ENCODE peak calls at places on chromosome 20, in seven cellular contexts. One of them, this sample, is unnamed.

GRCh38 chr20:17619351-17620093 is 49.6 kb downstream of the DSTN start:
- DNase-seq in activated naive CD8-positive, alpha-beta T cell treated with anti-CD3 and anti-CD28 coated beads for 36 hours: no peak
- DNase-seq in cardiac fibroblast: no peak
- DNase-seq in activated naive CD4-positive, alpha-beta T cell treated with anti-CD3 and anti-CD28 coated beads, Interleukin-2, amount 10 ng/mL, durations not matched to agents 7 days and 5 days: peak
- DNase-seq in natural killer cell: peak
- DNase-seq in left cardiac atrium: no peak
- DNase-seq in MCF 10A: no peak
- DNase-seq in this sample: peak

GRCh38 chr20:12219798-12220197 is 302.1 kb downstream of the BTBD3 start:
- DNase-seq in MCF 10A: no peak
- DNase-seq in activated naive CD4-positive, alpha-beta T cell treated with anti-CD3 and anti-CD28 coated beads, Interleukin-2, amount 10 ng/mL, durations not matched to agents 7 days and 5 days: no peak
- DNase-seq in activated naive CD8-positive, alpha-beta T cell treated with anti-CD3 and anti-CD28 coated beads for 36 hours: no peak
- DNase-seq in left cardiac atrium: no peak
- DNase-seq in cardiac fibroblast: no peak
- DNase-seq in natural killer cell: no peak
- DNase-seq in this sample: no peak

GRCh38 chr20:1700990-1701389 is 43.4 kb upstream of the SIRPG start:
- DNase-seq in left cardiac atrium: no peak
- DNase-seq in natural killer cell: no peak
- DNase-seq in MCF 10A: peak
- DNase-seq in activated naive CD4-positive, alpha-beta T cell treated with anti-CD3 and anti-CD28 coated beads, Interleukin-2, amount 10 ng/mL, durations not matched to agents 7 days and 5 days: no peak
- DNase-seq in activated naive CD8-positive, alpha-beta T cell treated with anti-CD3 and anti-CD28 coated beads for 36 hours: no peak
- DNase-seq in cardiac fibroblast: no peak
- DNase-seq in this sample: no peak

GRCh38 chr20:37537505-37537904 is 9.8 kb upstream of the BLCAP start:
- DNase-seq in cardiac fibroblast: no peak
- DNase-seq in activated naive CD4-positive, alpha-beta T cell treated with anti-CD3 and anti-CD28 coated beads, Interleukin-2, amount 10 ng/mL, durations not matched to agents 7 days and 5 days: no peak
- DNase-seq in MCF 10A: no peak
- DNase-seq in activated naive CD8-positive, alpha-beta T cell treated with anti-CD3 and anti-CD28 coated beads for 36 hours: no peak
- DNase-seq in left cardiac atrium: no peak
- DNase-seq in natural killer cell: no peak
- DNase-seq in this sample: no peak

GRCh38 chr20:60050193-60050960 is 92.2 kb downstream of the CDH26 start:
- DNase-seq in activated naive CD4-positive, alpha-beta T cell treated with anti-CD3 and anti-CD28 coated beads, Interleukin-2, amount 10 ng/mL, durations not matched to agents 7 days and 5 days: no peak
- DNase-seq in cardiac fibroblast: no peak
- DNase-seq in MCF 10A: peak
- DNase-seq in left cardiac atrium: no peak
- DNase-seq in activated naive CD8-positive, alpha-beta T cell treated with anti-CD3 and anti-CD28 coated beads for 36 hours: no peak
- DNase-seq in natural killer cell: no peak
- DNase-seq in this sample: no peak

GRCh38 chr20:63054103-63054474 is 47.3 kb upstream of the BHLHE23 start:
- DNase-seq in activated naive CD8-positive, alpha-beta T cell treated with anti-CD3 and anti-CD28 coated beads for 36 hours: no peak
- DNase-seq in cardiac fibroblast: no peak
- DNase-seq in activated naive CD4-positive, alpha-beta T cell treated with anti-CD3 and anti-CD28 coated beads, Interleukin-2, amount 10 ng/mL, durations not matched to agents 7 days and 5 days: peak
- DNase-seq in natural killer cell: no peak
- DNase-seq in left cardiac atrium: no peak
- DNase-seq in MCF 10A: no peak
- DNase-seq in this sample: no peak

GRCh38 chr20:32484221-32485125 is 100.7 kb downstream of the NOL4L start:
- DNase-seq in activated naive CD8-positive, alpha-beta T cell treated with anti-CD3 and anti-CD28 coated beads for 36 hours: no peak
- DNase-seq in natural killer cell: peak
- DNase-seq in cardiac fibroblast: no peak
- DNase-seq in activated naive CD4-positive, alpha-beta T cell treated with anti-CD3 and anti-CD28 coated beads, Interleukin-2, amount 10 ng/mL, durations not matched to agents 7 days and 5 days: peak
- DNase-seq in MCF 10A: peak
- DNase-seq in left cardiac atrium: no peak
- DNase-seq in this sample: peak

GRCh38 chr20:19786311-19786710 is 28.3 kb downstream of the RIN2 start:
- DNase-seq in activated naive CD8-positive, alpha-beta T cell treated with anti-CD3 and anti-CD28 coated beads for 36 hours: no peak
- DNase-seq in left cardiac atrium: peak
- DNase-seq in cardiac fibroblast: peak
- DNase-seq in MCF 10A: peak
- DNase-seq in activated naive CD4-positive, alpha-beta T cell treated with anti-CD3 and anti-CD28 coated beads, Interleukin-2, amount 10 ng/mL, durations not matched to agents 7 days and 5 days: no peak
- DNase-seq in natural killer cell: no peak
- DNase-seq in this sample: peak

GRCh38 chr20:1524004-1524403 is 32.8 kb upstream of the SIRPB2 start:
- DNase-seq in MCF 10A: no peak
- DNase-seq in left cardiac atrium: no peak
- DNase-seq in activated naive CD8-positive, alpha-beta T cell treated with anti-CD3 and anti-CD28 coated beads for 36 hours: no peak
- DNase-seq in natural killer cell: no peak
- DNase-seq in cardiac fibroblast: no peak
- DNase-seq in activated naive CD4-positive, alpha-beta T cell treated with anti-CD3 and anti-CD28 coated beads, Interleukin-2, amount 10 ng/mL, durations not matched to agents 7 days and 5 days: no peak
- DNase-seq in this sample: no peak

GRCh38 chr20:59631751-59632380 is 27.5 kb downstream of the PHACTR3 start:
- DNase-seq in MCF 10A: no peak
- DNase-seq in activated naive CD4-positive, alpha-beta T cell treated with anti-CD3 and anti-CD28 coated beads, Interleukin-2, amount 10 ng/mL, durations not matched to agents 7 days and 5 days: no peak
- DNase-seq in cardiac fibroblast: no peak
- DNase-seq in left cardiac atrium: no peak
- DNase-seq in natural killer cell: no peak
- DNase-seq in activated naive CD8-positive, alpha-beta T cell treated with anti-CD3 and anti-CD28 coated beads for 36 hours: no peak
- DNase-seq in this sample: no peak

GRCh38 chr20:24488800-24489175 is 19.4 kb downstream of the SYNDIG1 start:
- DNase-seq in MCF 10A: no peak
- DNase-seq in natural killer cell: no peak
- DNase-seq in activated naive CD8-positive, alpha-beta T cell treated with anti-CD3 and anti-CD28 coated beads for 36 hours: no peak
- DNase-seq in cardiac fibroblast: no peak
- DNase-seq in left cardiac atrium: no peak
- DNase-seq in activated naive CD4-positive, alpha-beta T cell treated with anti-CD3 and anti-CD28 coated beads, Interleukin-2, amount 10 ng/mL, durations not matched to agents 7 days and 5 days: no peak
- DNase-seq in this sample: no peak

GRCh38 chr20:36101201-36101600 is 53.3 kb upstream of the EPB41L1 start:
- DNase-seq in MCF 10A: no peak
- DNase-seq in activated naive CD4-positive, alpha-beta T cell treated with anti-CD3 and anti-CD28 coated beads, Interleukin-2, amount 10 ng/mL, durations not matched to agents 7 days and 5 days: no peak
- DNase-seq in natural killer cell: no peak
- DNase-seq in activated naive CD8-positive, alpha-beta T cell treated with anti-CD3 and anti-CD28 coated beads for 36 hours: no peak
- DNase-seq in cardiac fibroblast: no peak
- DNase-seq in left cardiac atrium: no peak
- DNase-seq in this sample: no peak

GRCh38 chr20:7908905-7909304 is 31.4 kb downstream of the HAO1 start:
- DNase-seq in natural killer cell: no peak
- DNase-seq in MCF 10A: no peak
- DNase-seq in cardiac fibroblast: no peak
- DNase-seq in activated naive CD8-positive, alpha-beta T cell treated with anti-CD3 and anti-CD28 coated beads for 36 hours: no peak
- DNase-seq in left cardiac atrium: no peak
- DNase-seq in activated naive CD4-positive, alpha-beta T cell treated with anti-CD3 and anti-CD28 coated beads, Interleukin-2, amount 10 ng/mL, durations not matched to agents 7 days and 5 days: no peak
- DNase-seq in this sample: no peak

GRCh38 chr20:33660685-33661058 is 1.5 kb upstream of the C20orf144 start:
- DNase-seq in MCF 10A: no peak
- DNase-seq in activated naive CD8-positive, alpha-beta T cell treated with anti-CD3 and anti-CD28 coated beads for 36 hours: no peak
- DNase-seq in activated naive CD4-positive, alpha-beta T cell treated with anti-CD3 and anti-CD28 coated beads, Interleukin-2, amount 10 ng/mL, durations not matched to agents 7 days and 5 days: no peak
- DNase-seq in cardiac fibroblast: no peak
- DNase-seq in left cardiac atrium: no peak
- DNase-seq in natural killer cell: no peak
- DNase-seq in this sample: no peak

GRCh38 chr20:58102252-58102651 is 126.2 kb downstream of the ANKRD60 start:
- DNase-seq in MCF 10A: peak
- DNase-seq in activated naive CD8-positive, alpha-beta T cell treated with anti-CD3 and anti-CD28 coated beads for 36 hours: no peak
- DNase-seq in activated naive CD4-positive, alpha-beta T cell treated with anti-CD3 and anti-CD28 coated beads, Interleukin-2, amount 10 ng/mL, durations not matched to agents 7 days and 5 days: no peak
- DNase-seq in left cardiac atrium: no peak
- DNase-seq in cardiac fibroblast: peak
- DNase-seq in natural killer cell: no peak
- DNase-seq in this sample: no peak

GRCh38 chr20:23832775-23833508 is 6.4 kb upstream of the CST2 start:
- DNase-seq in activated naive CD8-positive, alpha-beta T cell treated with anti-CD3 and anti-CD28 coated beads for 36 hours: no peak
- DNase-seq in MCF 10A: no peak
- DNase-seq in left cardiac atrium: no peak
- DNase-seq in cardiac fibroblast: no peak
- DNase-seq in natural killer cell: no peak
- DNase-seq in activated naive CD4-positive, alpha-beta T cell treated with anti-CD3 and anti-CD28 coated beads, Interleukin-2, amount 10 ng/mL, durations not matched to agents 7 days and 5 days: no peak
- DNase-seq in this sample: no peak

GRCh38 chr20:8244637-8245036 is 112.6 kb downstream of the PLCB1 start:
- DNase-seq in natural killer cell: no peak
- DNase-seq in left cardiac atrium: no peak
- DNase-seq in activated naive CD4-positive, alpha-beta T cell treated with anti-CD3 and anti-CD28 coated beads, Interleukin-2, amount 10 ng/mL, durations not matched to agents 7 days and 5 days: no peak
- DNase-seq in activated naive CD8-positive, alpha-beta T cell treated with anti-CD3 and anti-CD28 coated beads for 36 hours: no peak
- DNase-seq in cardiac fibroblast: peak
- DNase-seq in MCF 10A: peak
- DNase-seq in this sample: peak

GRCh38 chr20:41664584-41664983 is 46.4 kb upstream of the CHD6 start:
- DNase-seq in activated naive CD4-positive, alpha-beta T cell treated with anti-CD3 and anti-CD28 coated beads, Interleukin-2, amount 10 ng/mL, durations not matched to agents 7 days and 5 days: no peak
- DNase-seq in left cardiac atrium: no peak
- DNase-seq in MCF 10A: peak
- DNase-seq in activated naive CD8-positive, alpha-beta T cell treated with anti-CD3 and anti-CD28 coated beads for 36 hours: no peak
- DNase-seq in cardiac fibroblast: no peak
- DNase-seq in natural killer cell: no peak
- DNase-seq in this sample: no peak

GRCh38 chr20:21609221-21609620 is 95.4 kb upstream of the NKX2-2 start:
- DNase-seq in activated naive CD8-positive, alpha-beta T cell treated with anti-CD3 and anti-CD28 coated beads for 36 hours: no peak
- DNase-seq in left cardiac atrium: no peak
- DNase-seq in MCF 10A: peak
- DNase-seq in cardiac fibroblast: no peak
- DNase-seq in natural killer cell: no peak
- DNase-seq in activated naive CD4-positive, alpha-beta T cell treated with anti-CD3 and anti-CD28 coated beads, Interleukin-2, amount 10 ng/mL, durations not matched to agents 7 days and 5 days: no peak
- DNase-seq in this sample: no peak

GRCh38 chr20:24870876-24871275 is 78.2 kb upstream of the CST7 start:
- DNase-seq in MCF 10A: no peak
- DNase-seq in natural killer cell: no peak
- DNase-seq in activated naive CD4-positive, alpha-beta T cell treated with anti-CD3 and anti-CD28 coated beads, Interleukin-2, amount 10 ng/mL, durations not matched to agents 7 days and 5 days: no peak
- DNase-seq in left cardiac atrium: no peak
- DNase-seq in cardiac fibroblast: no peak
- DNase-seq in activated naive CD8-positive, alpha-beta T cell treated with anti-CD3 and anti-CD28 coated beads for 36 hours: no peak
- DNase-seq in this sample: no peak

GRCh38 chr20:56383334-56383733 is 8.7 kb downstream of the AURKA start:
- DNase-seq in activated naive CD8-positive, alpha-beta T cell treated with anti-CD3 and anti-CD28 coated beads for 36 hours: no peak
- DNase-seq in MCF 10A: no peak
- DNase-seq in natural killer cell: no peak
- DNase-seq in activated naive CD4-positive, alpha-beta T cell treated with anti-CD3 and anti-CD28 coated beads, Interleukin-2, amount 10 ng/mL, durations not matched to agents 7 days and 5 days: no peak
- DNase-seq in cardiac fibroblast: no peak
- DNase-seq in left cardiac atrium: no peak
- DNase-seq in this sample: no peak

GRCh38 chr20:23188377-23189169 is 102.4 kb upstream of the CD93 start:
- DNase-seq in MCF 10A: no peak
- DNase-seq in natural killer cell: no peak
- DNase-seq in cardiac fibroblast: no peak
- DNase-seq in activated naive CD8-positive, alpha-beta T cell treated with anti-CD3 and anti-CD28 coated beads for 36 hours: no peak
- DNase-seq in left cardiac atrium: no peak
- DNase-seq in activated naive CD4-positive, alpha-beta T cell treated with anti-CD3 and anti-CD28 coated beads, Interleukin-2, amount 10 ng/mL, durations not matched to agents 7 days and 5 days: no peak
- DNase-seq in this sample: no peak

GRCh38 chr20:22006306-22006705 is 300.8 kb downstream of the PAX1 start:
- DNase-seq in left cardiac atrium: no peak
- DNase-seq in natural killer cell: no peak
- DNase-seq in activated naive CD8-positive, alpha-beta T cell treated with anti-CD3 and anti-CD28 coated beads for 36 hours: no peak
- DNase-seq in MCF 10A: no peak
- DNase-seq in cardiac fibroblast: no peak
- DNase-seq in activated naive CD4-positive, alpha-beta T cell treated with anti-CD3 and anti-CD28 coated beads, Interleukin-2, amount 10 ng/mL, durations not matched to agents 7 days and 5 days: no peak
- DNase-seq in this sample: no peak

GRCh38 chr20:41046716-41047115 is 18.1 kb downstream of the TOP1 start:
- DNase-seq in activated naive CD4-positive, alpha-beta T cell treated with anti-CD3 and anti-CD28 coated beads, Interleukin-2, amount 10 ng/mL, durations not matched to agents 7 days and 5 days: no peak
- DNase-seq in left cardiac atrium: no peak
- DNase-seq in cardiac fibroblast: peak
- DNase-seq in activated naive CD8-positive, alpha-beta T cell treated with anti-CD3 and anti-CD28 coated beads for 36 hours: no peak
- DNase-seq in MCF 10A: peak
- DNase-seq in natural killer cell: no peak
- DNase-seq in this sample: no peak

GRCh38 chr20:35008411-35009342 is 53.0 kb downstream of the MYH7B start:
- DNase-seq in activated naive CD4-positive, alpha-beta T cell treated with anti-CD3 and anti-CD28 coated beads, Interleukin-2, amount 10 ng/mL, durations not matched to agents 7 days and 5 days: no peak
- DNase-seq in MCF 10A: no peak
- DNase-seq in activated naive CD8-positive, alpha-beta T cell treated with anti-CD3 and anti-CD28 coated beads for 36 hours: no peak
- DNase-seq in natural killer cell: no peak
- DNase-seq in left cardiac atrium: peak
- DNase-seq in cardiac fibroblast: peak
- DNase-seq in this sample: peak

GRCh38 chr20:37856932-37857660 is 45.8 kb upstream of the VSTM2L start:
- DNase-seq in natural killer cell: no peak
- DNase-seq in MCF 10A: no peak
- DNase-seq in activated naive CD4-positive, alpha-beta T cell treated with anti-CD3 and anti-CD28 coated beads, Interleukin-2, amount 10 ng/mL, durations not matched to agents 7 days and 5 days: no peak
- DNase-seq in activated naive CD8-positive, alpha-beta T cell treated with anti-CD3 and anti-CD28 coated beads for 36 hours: no peak
- DNase-seq in cardiac fibroblast: peak
- DNase-seq in left cardiac atrium: no peak
- DNase-seq in this sample: no peak

GRCh38 chr20:44601801-44602204 is 19.4 kb downstream of the PKIG start:
- DNase-seq in cardiac fibroblast: peak
- DNase-seq in activated naive CD4-positive, alpha-beta T cell treated with anti-CD3 and anti-CD28 coated beads, Interleukin-2, amount 10 ng/mL, durations not matched to agents 7 days and 5 days: no peak
- DNase-seq in left cardiac atrium: peak
- DNase-seq in activated naive CD8-positive, alpha-beta T cell treated with anti-CD3 and anti-CD28 coated beads for 36 hours: no peak
- DNase-seq in natural killer cell: no peak
- DNase-seq in MCF 10A: peak
- DNase-seq in this sample: peak

GRCh38 chr20:34491226-34491931 is 24.8 kb upstream of the DYNLRB1 start:
- DNase-seq in activated naive CD4-positive, alpha-beta T cell treated with anti-CD3 and anti-CD28 coated beads, Interleukin-2, amount 10 ng/mL, durations not matched to agents 7 days and 5 days: no peak
- DNase-seq in cardiac fibroblast: no peak
- DNase-seq in natural killer cell: no peak
- DNase-seq in MCF 10A: no peak
- DNase-seq in activated naive CD8-positive, alpha-beta T cell treated with anti-CD3 and anti-CD28 coated beads for 36 hours: no peak
- DNase-seq in left cardiac atrium: no peak
- DNase-seq in this sample: no peak

GRCh38 chr20:12511499-12511898 is 497.3 kb upstream of the SPTLC3 start:
- DNase-seq in left cardiac atrium: no peak
- DNase-seq in activated naive CD4-positive, alpha-beta T cell treated with anti-CD3 and anti-CD28 coated beads, Interleukin-2, amount 10 ng/mL, durations not matched to agents 7 days and 5 days: no peak
- DNase-seq in activated naive CD8-positive, alpha-beta T cell treated with anti-CD3 and anti-CD28 coated beads for 36 hours: no peak
- DNase-seq in MCF 10A: no peak
- DNase-seq in cardiac fibroblast: no peak
- DNase-seq in natural killer cell: no peak
- DNase-seq in this sample: no peak

GRCh38 chr20:20754758-20755157 is 42.3 kb upstream of the RALGAPA2 start:
- DNase-seq in activated naive CD8-positive, alpha-beta T cell treated with anti-CD3 and anti-CD28 coated beads for 36 hours: no peak
- DNase-seq in natural killer cell: no peak
- DNase-seq in cardiac fibroblast: no peak
- DNase-seq in left cardiac atrium: no peak
- DNase-seq in activated naive CD4-positive, alpha-beta T cell treated with anti-CD3 and anti-CD28 coated beads, Interleukin-2, amount 10 ng/mL, durations not matched to agents 7 days and 5 days: no peak
- DNase-seq in MCF 10A: no peak
- DNase-seq in this sample: no peak

GRCh38 chr20:18103497-18103896 is 34.2 kb upstream of the KAT14 start:
- DNase-seq in natural killer cell: no peak
- DNase-seq in MCF 10A: no peak
- DNase-seq in activated naive CD8-positive, alpha-beta T cell treated with anti-CD3 and anti-CD28 coated beads for 36 hours: no peak
- DNase-seq in cardiac fibroblast: no peak
- DNase-seq in activated naive CD4-positive, alpha-beta T cell treated with anti-CD3 and anti-CD28 coated beads, Interleukin-2, amount 10 ng/mL, durations not matched to agents 7 days and 5 days: no peak
- DNase-seq in left cardiac atrium: no peak
- DNase-seq in this sample: no peak